ENCODE peak calls at places on chromosomes 5 and 9, in four cellular contexts. One of them, this sample, is unnamed.

GRCh38 chr5:145280806-145281205 is 554.3 kb downstream of the PRELID2 start:
- DNase-seq in AG20443: no peak
- DNase-seq in T-helper 2 cell: no peak
- DNase-seq in globus pallidus: no peak
- DNase-seq in this sample: no peak

GRCh38 chr9:93105620-93106019 is 9.6 kb downstream of the CARD19 start:
- DNase-seq in AG20443: no peak
- DNase-seq in globus pallidus: no peak
- DNase-seq in T-helper 2 cell: no peak
- DNase-seq in this sample: no peak

GRCh38 chr9:136665704-136666363 is 3.1 kb downstream of the EGFL7 start:
- DNase-seq in AG20443: peak
- DNase-seq in T-helper 2 cell: no peak
- DNase-seq in globus pallidus: no peak
- DNase-seq in this sample: peak

GRCh38 chr9:71762900-71763653 is 5.2 kb downstream of the CEMIP2 start:
- DNase-seq in T-helper 2 cell: no peak
- DNase-seq in globus pallidus: no peak
- DNase-seq in AG20443: peak
- DNase-seq in this sample: peak

GRCh38 chr5:141508808-141509611 is 20.1 kb downstream of the PCDHGC5 start:
- DNase-seq in AG20443: peak
- DNase-seq in T-helper 2 cell: no peak
- DNase-seq in globus pallidus: no peak
- DNase-seq in this sample: peak

GRCh38 chr9:129384138-129384886 is 206.3 kb upstream of the IER5L start:
- DNase-seq in AG20443: no peak
- DNase-seq in globus pallidus: no peak
- DNase-seq in T-helper 2 cell: no peak
- DNase-seq in this sample: no peak

GRCh38 chr5:30690931-30691330 is 502.6 kb upstream of the CDH6 start:
- DNase-seq in AG20443: no peak
- DNase-seq in globus pallidus: no peak
- DNase-seq in T-helper 2 cell: no peak
- DNase-seq in this sample: no peak

GRCh38 chr9:103942652-103943051 is 151.5 kb upstream of the SMC2 start:
- DNase-seq in AG20443: no peak
- DNase-seq in T-helper 2 cell: no peak
- DNase-seq in globus pallidus: no peak
- DNase-seq in this sample: no peak

GRCh38 chr9:84893360-84894128 is 224.0 kb downstream of the NTRK2 start:
- DNase-seq in AG20443: no peak
- DNase-seq in T-helper 2 cell: no peak
- DNase-seq in globus pallidus: no peak
- DNase-seq in this sample: no peak

GRCh38 chr5:149133795-149134777 is 7.2 kb upstream of the ABLIM3 start:
- DNase-seq in T-helper 2 cell: no peak
- DNase-seq in globus pallidus: no peak
- DNase-seq in AG20443: peak
- DNase-seq in this sample: peak

GRCh38 chr9:1978941-1979340 is 36.2 kb upstream of the SMARCA2 start:
- DNase-seq in T-helper 2 cell: no peak
- DNase-seq in globus pallidus: no peak
- DNase-seq in AG20443: peak
- DNase-seq in this sample: peak

GRCh38 chr9:124762633-124763032 is 8.5 kb downstream of the NR6A1 start:
- DNase-seq in T-helper 2 cell: no peak
- DNase-seq in AG20443: no peak
- DNase-seq in globus pallidus: no peak
- DNase-seq in this sample: no peak

GRCh38 chr5:40841068-40841805 is at the start of gene CARD6:
- DNase-seq in globus pallidus: peak
- DNase-seq in AG20443: peak
- DNase-seq in T-helper 2 cell: peak
- DNase-seq in this sample: no peak

GRCh38 chr5:169474226-169474625 is 109.3 kb upstream of the SPDL1 start:
- DNase-seq in globus pallidus: no peak
- DNase-seq in AG20443: no peak
- DNase-seq in T-helper 2 cell: no peak
- DNase-seq in this sample: no peak

GRCh38 chr5:73120222-73121108 is at the start of gene TMEM171:
- DNase-seq in AG20443: peak
- DNase-seq in T-helper 2 cell: no peak
- DNase-seq in globus pallidus: peak
- DNase-seq in this sample: peak

GRCh38 chr5:101174981-101175380 is 271.9 kb upstream of the ST8SIA4 start:
- DNase-seq in globus pallidus: no peak
- DNase-seq in AG20443: no peak
- DNase-seq in T-helper 2 cell: no peak
- DNase-seq in this sample: no peak

GRCh38 chr9:89495824-89496555 is 1.9 kb downstream of the SEMA4D start:
- DNase-seq in AG20443: no peak
- DNase-seq in T-helper 2 cell: no peak
- DNase-seq in globus pallidus: no peak
- DNase-seq in this sample: no peak

GRCh38 chr5:38453506-38453905 is 102.9 kb downstream of the LIFR start:
- DNase-seq in T-helper 2 cell: peak
- DNase-seq in globus pallidus: no peak
- DNase-seq in AG20443: no peak
- DNase-seq in this sample: no peak

GRCh38 chr9:107733530-107733907 is 243.9 kb upstream of the KLF4 start:
- DNase-seq in globus pallidus: no peak
- DNase-seq in AG20443: peak
- DNase-seq in T-helper 2 cell: no peak
- DNase-seq in this sample: peak

GRCh38 chr5:68046445-68046844 is 169.1 kb upstream of the PIK3R1 start:
- DNase-seq in T-helper 2 cell: no peak
- DNase-seq in AG20443: peak
- DNase-seq in globus pallidus: no peak
- DNase-seq in this sample: peak

GRCh38 chr5:60354322-60354721 is 345.6 kb downstream of the DEPDC1B start:
- DNase-seq in AG20443: no peak
- DNase-seq in T-helper 2 cell: no peak
- DNase-seq in globus pallidus: no peak
- DNase-seq in this sample: no peak

GRCh38 chr5:113548396-113548795 is 34.9 kb downstream of the YTHDC2 start:
- DNase-seq in AG20443: no peak
- DNase-seq in T-helper 2 cell: peak
- DNase-seq in globus pallidus: no peak
- DNase-seq in this sample: no peak

GRCh38 chr9:78811562-78812276 is 514.8 kb downstream of the PSAT1 start:
- DNase-seq in T-helper 2 cell: no peak
- DNase-seq in AG20443: peak
- DNase-seq in globus pallidus: no peak
- DNase-seq in this sample: peak

GRCh38 chr9:81604306-81605153 is 84.8 kb downstream of the TLE1 start:
- DNase-seq in T-helper 2 cell: no peak
- DNase-seq in AG20443: no peak
- DNase-seq in globus pallidus: no peak
- DNase-seq in this sample: no peak

GRCh38 chr5:142324377-142324870 is 397 bp downstream of the SPRY4 start:
- DNase-seq in AG20443: peak
- DNase-seq in globus pallidus: no peak
- DNase-seq in T-helper 2 cell: no peak
- DNase-seq in this sample: no peak

GRCh38 chr5:135031813-135032612 is 2.0 kb downstream of the PITX1 start:
- DNase-seq in globus pallidus: no peak
- DNase-seq in AG20443: no peak
- DNase-seq in T-helper 2 cell: no peak
- DNase-seq in this sample: no peak

GRCh38 chr5:34914671-34915138 is 599 bp downstream of the RAD1 start:
- DNase-seq in AG20443: peak
- DNase-seq in T-helper 2 cell: peak
- DNase-seq in globus pallidus: no peak
- DNase-seq in this sample: no peak

This sample was measured in AG08395.